ENCODE peak calls at places on chromosomes 3 and 15, in ten cellular contexts. B is H7; W is non-pigmented ciliary epithelial cell; G is iPS DF 6.9; Y is breast epithelium; N is activated naive CD8-positive, alpha-beta T cell treated with anti-CD3 and anti-CD28 coated beads, Interleukin-2, amount 50 U/mL, for 24 hours; D is C1 segment of cervical spinal cord; P is germinal center; Z is stimulated activated CD4-positive, alpha-beta T cell treated with anti-CD3 and anti-CD28 coated beads, Interleukin-1b, Interleukin-23, amount 100 ng/mL, for 24 hours; F is GM03348. L is an unnamed sample.

GRCh38 chr3:149401215-149401925 is 23.9 kb upstream of the TM4SF1 start:
- DNase-seq in Z (no peak), W (no peak), B (no peak), F (no peak), N (no peak), G (no peak), D (no peak), Y (no peak), P (no peak), L (no peak)

GRCh38 chr3:58577269-58577821 is at the start of gene FAM107A:
- DNase-seq in W (no peak), B (peak), N (no peak), P (no peak), F (peak), Z (no peak), D (no peak), Y (peak), G (no peak), L (no peak)

GRCh38 chr15:81313686-81314085 is 10.3 kb downstream of the STARD5 start:
- DNase-seq in N (no peak), D (no peak), G (no peak), P (no peak), Z (no peak), Y (no peak), F (no peak), W (no peak), B (no peak), L (no peak)

GRCh38 chr15:70154440-70155347 is 57.0 kb upstream of the TLE3 start:
- DNase-seq in P (no peak), F (no peak), Y (no peak), W (no peak), G (no peak), D (no peak), N (no peak), B (peak), Z (no peak), L (no peak)

GRCh38 chr3:17077614-17078013 is 192.9 kb downstream of the PLCL2 start:
- DNase-seq in G (no peak), Z (no peak), Y (no peak), B (no peak), N (no peak), P (no peak), F (no peak), D (no peak), W (no peak), L (no peak)

GRCh38 chr15:64634020-64634419 is 141.4 kb downstream of the RBPMS2 start:
- DNase-seq in Y (no peak), B (no peak), G (no peak), N (peak), W (no peak), F (no peak), D (no peak), P (no peak), Z (no peak), L (peak)

GRCh38 chr3:125382323-125382722 is 7.2 kb upstream of the ZNF148 start:
- DNase-seq in P (no peak), Y (no peak), F (no peak), G (no peak), W (no peak), B (no peak), N (no peak), Z (no peak), D (no peak), L (no peak)

GRCh38 chr3:29331830-29332637 is 51.2 kb downstream of the RBMS3 start:
- DNase-seq in Z (no peak), P (no peak), W (no peak), B (no peak), D (no peak), F (no peak), N (no peak), G (no peak), Y (peak), L (no peak)

GRCh38 chr3:177676148-177676547 is 478.9 kb upstream of the TBL1XR1 start:
- DNase-seq in W (no peak), Z (no peak), G (no peak), D (no peak), B (no peak), P (no peak), Y (no peak), N (no peak), F (no peak), L (no peak)

GRCh38 chr3:178551916-178552321 is 15.7 kb downstream of the KCNMB2 start:
- DNase-seq in Y (no peak), G (no peak), N (no peak), W (no peak), F (peak), Z (no peak), P (no peak), B (no peak), D (no peak), L (peak)

GRCh38 chr3:162521669-162522068 is 1025.1 kb downstream of the OTOL1 start:
- DNase-seq in Z (no peak), Y (no peak), P (no peak), D (no peak), F (no peak), W (no peak), G (no peak), B (no peak), N (no peak), L (no peak)

GRCh38 chr3:32818431-32819085 is 761 bp downstream of the TRIM71 start:
- DNase-seq in P (no peak), Z (no peak), F (no peak), D (no peak), G (no peak), W (no peak), Y (no peak), N (peak), B (no peak), L (peak)

GRCh38 chr15:77024273-77025065 is 29.5 kb downstream of the PSTPIP1 start:
- DNase-seq in B (peak), P (peak), G (no peak), F (peak), Z (peak), D (no peak), N (peak), Y (peak), W (no peak), L (peak)

GRCh38 chr3:72582963-72583362 is 265.3 kb downstream of the SHQ1 start:
- DNase-seq in D (no peak), Z (no peak), P (no peak), G (no peak), Y (no peak), F (no peak), W (no peak), B (no peak), N (no peak), L (no peak)

GRCh38 chr3:17115186-17115585 is 230.4 kb downstream of the PLCL2 start:
- DNase-seq in D (no peak), Z (no peak), G (no peak), F (no peak), B (no peak), W (no peak), P (no peak), Y (no peak), N (no peak), L (no peak)

GRCh38 chr15:25790003-25790660 is 73.0 kb downstream of the ATP10A start:
- DNase-seq in Z (peak), G (no peak), D (no peak), N (peak), W (no peak), B (peak), P (no peak), Y (no peak), F (peak), L (no peak)

GRCh38 chr15:41958002-41958420 is 14.3 kb downstream of the EHD4 start:
- DNase-seq in N (no peak), Y (no peak), F (no peak), Z (no peak), P (no peak), D (no peak), G (no peak), W (no peak), B (no peak), L (no peak)

GRCh38 chr15:88571153-88572029 is 24.9 kb upstream of the DET1 start:
- DNase-seq in D (no peak), P (no peak), Y (no peak), N (no peak), Z (no peak), G (no peak), B (no peak), W (no peak), F (no peak), L (no peak)

GRCh38 chr3:126567696-126568438 is 9.1 kb upstream of the C3orf22 start:
- DNase-seq in Y (peak), P (no peak), W (no peak), G (no peak), F (peak), D (no peak), N (no peak), Z (no peak), B (peak), L (no peak)

GRCh38 chr3:95567346-95567745 is 1247.0 kb upstream of the EPHA6 start:
- DNase-seq in N (no peak), G (no peak), W (no peak), Z (no peak), F (no peak), D (no peak), P (no peak), Y (no peak), B (no peak), L (no peak)

GRCh38 chr15:61171190-61171589 is 57.9 kb downstream of the RORA start:
- DNase-seq in B (no peak), P (no peak), Z (no peak), N (no peak), Y (no peak), W (no peak), G (no peak), F (no peak), D (no peak), L (no peak)

GRCh38 chr15:50979041-50979440 is 70.6 kb downstream of the AP4E1 start:
- DNase-seq in G (no peak), N (no peak), F (peak), D (no peak), Y (no peak), Z (no peak), P (no peak), B (no peak), W (no peak), L (no peak)

GRCh38 chr15:63372018-63372705 is 9.5 kb downstream of the CA12 start:
- DNase-seq in P (no peak), Y (no peak), W (peak), N (no peak), F (peak), B (peak), Z (peak), G (no peak), D (no peak), L (peak)

GRCh38 chr3:60282840-60283239 is 968.4 kb downstream of the FHIT start:
- DNase-seq in G (no peak), P (no peak), D (no peak), Z (no peak), N (no peak), W (no peak), F (no peak), Y (no peak), B (no peak), L (no peak)

GRCh38 chr3:113212155-113212844 is 943 bp downstream of the BOC start:
- DNase-seq in Y (no peak), D (no peak), W (no peak), Z (no peak), N (peak), G (no peak), P (peak), B (peak), F (peak), L (peak)

GRCh38 chr3:126312326-126312725 is 44.9 kb downstream of the KLF15 start:
- DNase-seq in W (no peak), D (no peak), P (no peak), N (no peak), F (no peak), B (no peak), Z (no peak), Y (no peak), G (no peak), L (no peak)